ENCODE peak calls at places on chromosomes 5 and 9, in eight cellular contexts. W, U, J, N, S, X, A and E are unnamed samples.

GRCh38 chr5:75324791-75325190 is 12.2 kb upstream of the HMGCR start:
- DNase-seq in W (no peak), U (no peak), J (no peak), N (no peak), S (no peak), X (no peak), A (no peak), E (no peak)

GRCh38 chr5:74973694-74974093 is 78.7 kb downstream of the GCNT4 start:
- DNase-seq in W (no peak), U (no peak), J (no peak), N (no peak), S (no peak), X (no peak), A (no peak), E (no peak)

GRCh38 chr5:152256580-152256979 is 148.5 kb downstream of the NMUR2 start:
- DNase-seq in W (peak), U (no peak), J (no peak), N (no peak), S (no peak), X (no peak), A (no peak), E (no peak)

GRCh38 chr5:68817696-68818695 is 275.8 kb upstream of the SLC30A5 start:
- DNase-seq in W (no peak), U (no peak), J (no peak), N (no peak), S (no peak), X (no peak), A (no peak), E (no peak)

GRCh38 chr5:79025054-79025465 is 40.0 kb upstream of the ARSB start:
- DNase-seq in W (peak), U (peak), J (peak), N (peak), S (peak), X (peak), A (peak), E (peak)

GRCh38 chr5:94777163-94777885 is 158.9 kb downstream of the SLF1 start:
- DNase-seq in W (peak), U (no peak), J (no peak), N (no peak), S (no peak), X (no peak), A (no peak), E (no peak)

GRCh38 chr9:108622467-108622866 is 233.3 kb downstream of the ACTL7B start:
- DNase-seq in W (no peak), U (no peak), J (no peak), N (no peak), S (no peak), X (no peak), A (peak), E (no peak)

GRCh38 chr9:112699230-112699629 is 18.7 kb downstream of the INIP start:
- DNase-seq in W (no peak), U (no peak), J (no peak), N (no peak), S (no peak), X (no peak), A (no peak), E (no peak)

GRCh38 chr9:131500377-131500776 is 2.3 kb upstream of the POMT1 start:
- DNase-seq in W (no peak), U (no peak), J (peak), N (peak), S (no peak), X (peak), A (no peak), E (peak)

GRCh38 chr5:120396186-120396585 is 67.9 kb upstream of the PRR16 start:
- DNase-seq in W (no peak), U (peak), J (no peak), N (no peak), S (no peak), X (no peak), A (peak), E (no peak)

GRCh38 chr5:64939772-64940510 is 171.2 kb downstream of the CWC27 start:
- DNase-seq in W (peak), U (no peak), J (no peak), N (no peak), S (no peak), X (no peak), A (peak), E (no peak)

GRCh38 chr5:141746395-141746794 is 64.4 kb upstream of the ARAP3 start:
- DNase-seq in W (no peak), U (no peak), J (no peak), N (no peak), S (no peak), X (no peak), A (no peak), E (no peak)

GRCh38 chr9:96048116-96048953 is 172.8 kb downstream of the ERCC6L2 start:
- DNase-seq in W (no peak), U (no peak), J (no peak), N (no peak), S (no peak), X (no peak), A (no peak), E (no peak)

GRCh38 chr9:131304676-131305366 is 15.3 kb downstream of the PLPP7 start:
- DNase-seq in W (peak), U (no peak), J (no peak), N (no peak), S (no peak), X (no peak), A (no peak), E (no peak)

GRCh38 chr9:133707065-133707760 is 30.9 kb downstream of the SARDH start:
- DNase-seq in W (peak), U (no peak), J (no peak), N (no peak), S (no peak), X (no peak), A (no peak), E (no peak)

GRCh38 chr9:132518151-132518550 is 64.3 kb upstream of the BARHL1 start:
- DNase-seq in W (no peak), U (no peak), J (no peak), N (no peak), S (no peak), X (no peak), A (no peak), E (no peak)

GRCh38 chr5:95631991-95632675 is 12.2 kb downstream of the GPR150 start:
- DNase-seq in W (no peak), U (no peak), J (peak), N (peak), S (no peak), X (peak), A (peak), E (peak)

GRCh38 chr5:110371725-110372041 is 354.8 kb downstream of the TMEM232 start:
- DNase-seq in W (no peak), U (no peak), J (no peak), N (no peak), S (no peak), X (no peak), A (no peak), E (no peak)

GRCh38 chr5:37776826-37777225 is 63.0 kb downstream of the GDNF start:
- DNase-seq in W (no peak), U (peak), J (no peak), N (no peak), S (no peak), X (no peak), A (peak), E (no peak)

GRCh38 chr9:74846771-74847170 is 41.0 kb downstream of the TRPM6 start:
- DNase-seq in W (no peak), U (no peak), J (no peak), N (no peak), S (no peak), X (no peak), A (peak), E (no peak)

GRCh38 chr5:11793396-11793795 is 110.8 kb downstream of the CTNND2 start:
- DNase-seq in W (no peak), U (no peak), J (no peak), N (no peak), S (no peak), X (no peak), A (no peak), E (no peak)

GRCh38 chr9:995776-996175 is 19.3 kb downstream of the DMRT3 start:
- DNase-seq in W (peak), U (no peak), J (no peak), N (no peak), S (no peak), X (no peak), A (peak), E (no peak)

GRCh38 chr5:3325206-3325605 is 270.4 kb upstream of the IRX1 start:
- DNase-seq in W (no peak), U (no peak), J (no peak), N (no peak), S (no peak), X (no peak), A (peak), E (no peak)

GRCh38 chr5:178827636-178828035 is 32.1 kb upstream of the ZNF354B start:
- DNase-seq in W (no peak), U (no peak), J (no peak), N (no peak), S (no peak), X (no peak), A (no peak), E (no peak)

GRCh38 chr9:19162956-19163355 is 35.7 kb upstream of the PLIN2 start:
- DNase-seq in W (no peak), U (no peak), J (no peak), N (no peak), S (no peak), X (no peak), A (no peak), E (no peak)

GRCh38 chr5:150122536-150123481 is 32.8 kb downstream of the PDGFRB start:
- DNase-seq in W (no peak), U (no peak), J (no peak), N (no peak), S (no peak), X (no peak), A (no peak), E (no peak)

GRCh38 chr5:154753792-154754191 is 1.4 kb upstream of the LARP1 start:
- DNase-seq in W (peak), U (peak), J (no peak), N (no peak), S (no peak), X (no peak), A (peak), E (no peak)

GRCh38 chr9:91817493-91818225 is 132.4 kb downstream of the ROR2 start:
- DNase-seq in W (peak), U (no peak), J (no peak), N (no peak), S (no peak), X (no peak), A (peak), E (no peak)

GRCh38 chr5:123756325-123756664 is 244.3 kb downstream of the CSNK1G3 start:
- DNase-seq in W (no peak), U (no peak), J (no peak), N (no peak), S (no peak), X (no peak), A (peak), E (no peak)

GRCh38 chr5:41312066-41312465 is 98.7 kb upstream of the C6 start:
- DNase-seq in W (no peak), U (no peak), J (no peak), N (no peak), S (no peak), X (no peak), A (no peak), E (no peak)

GRCh38 chr9:111851536-111851935 is 45.1 kb upstream of the UGCG start:
- DNase-seq in W (peak), U (no peak), J (no peak), N (no peak), S (no peak), X (no peak), A (peak), E (no peak)

GRCh38 chr9:134236001-134236421 is 71.6 kb upstream of the RNU6ATAC start:
- DNase-seq in W (no peak), U (no peak), J (no peak), N (no peak), S (peak), X (no peak), A (no peak), E (no peak)

GRCh38 chr5:3602713-3603502 is 7.3 kb downstream of the IRX1 start:
- DNase-seq in W (no peak), U (no peak), J (no peak), N (no peak), S (no peak), X (no peak), A (peak), E (no peak)

GRCh38 chr5:146342882-146343865 is 4.5 kb downstream of the POU4F3 start:
- DNase-seq in W (peak), U (no peak), J (no peak), N (no peak), S (no peak), X (no peak), A (no peak), E (no peak)

GRCh38 chr9:127033784-127034183 is 88.7 kb downstream of the ANGPTL2 start:
- DNase-seq in W (peak), U (no peak), J (no peak), N (no peak), S (peak), X (no peak), A (peak), E (no peak)

GRCh38 chr5:10420468-10420867 is 21.2 kb upstream of the ROPN1L start:
- DNase-seq in W (no peak), U (no peak), J (no peak), N (no peak), S (no peak), X (no peak), A (no peak), E (no peak)

GRCh38 chr9:133742849-133743444 is 4.8 kb upstream of the SARDH start:
- DNase-seq in W (peak), U (peak), J (peak), N (peak), S (peak), X (peak), A (peak), E (peak)

GRCh38 chr5:67815455-67816391 is 399.8 kb upstream of the PIK3R1 start:
- DNase-seq in W (no peak), U (no peak), J (no peak), N (no peak), S (no peak), X (no peak), A (peak), E (no peak)